ENCODE peak calls at places on chromosomes 16 and 17, in six cellular contexts. C is right lobe of liver, Y is iPS DF 6.9, M is iris pigment epithelial cell, O is pulmonary artery endothelial cell, P is endodermal cell. K is an unnamed sample.

GRCh38 chr17:12512712-12513355 is 152.9 kb upstream of the MYOCD start:
- DNase-seq in Y (no peak), C (no peak), P (no peak), M (peak; percentile 56), O (no peak), K (no peak)

GRCh38 chr17:44219636-44220210 is at the start of gene UBTF:
- DNase-seq in Y (no peak), M (peak; percentile 57), P (peak; percentile 93), O (no peak), C (peak; percentile 73), K (peak; percentile 86)

GRCh38 chr17:1882836-1883235 is 53.0 kb downstream of the RPA1 start:
- DNase-seq in M (peak; percentile 41), Y (no peak), P (peak; percentile 82), C (no peak), O (no peak), K (peak; percentile 64)

GRCh38 chr17:83081561-83082201 is 2.3 kb downstream of the METRNL start:
- DNase-seq in C (no peak), O (no peak), Y (no peak), P (no peak), M (no peak), K (no peak)

GRCh38 chr17:68101992-68102758 is 66.6 kb downstream of the KPNA2 start:
- DNase-seq in C (peak; percentile 39), Y (no peak), O (no peak), P (peak; percentile 67), M (no peak), K (peak; percentile 73)

GRCh38 chr17:2174048-2174447 is 119.1 kb downstream of the HIC1 start:
- DNase-seq in P (no peak), C (no peak), M (peak; percentile 87), O (no peak), Y (no peak), K (no peak)

GRCh38 chr17:75277664-75278071 is 6.6 kb upstream of the MIF4GD start:
- DNase-seq in P (no peak), Y (no peak), C (no peak), O (no peak), M (peak; percentile 30), K (peak; percentile 70)

GRCh38 chr17:39980402-39981206 is at the start of gene PSMD3:
- DNase-seq in M (peak; percentile 100), P (peak; percentile 100), O (peak; percentile 99), Y (peak; percentile 99), C (peak; percentile 97), K (peak; percentile 100)

GRCh38 chr16:27529962-27530361 is 19.8 kb downstream of the GTF3C1 start:
- DNase-seq in M (peak; percentile 58), C (no peak), O (no peak), Y (no peak), P (no peak), K (no peak)

GRCh38 chr16:28876973-28877641 is 1.2 kb upstream of the ATP2A1 start:
- DNase-seq in M (no peak), C (no peak), O (no peak), P (no peak), Y (no peak), K (no peak)

GRCh38 chr16:85401370-85401916 is 211.7 kb upstream of the GSE1 start:
- DNase-seq in P (no peak), O (no peak), Y (no peak), M (no peak), C (no peak), K (no peak)

GRCh38 chr17:7719661-7720060 is 2.1 kb downstream of the DNAH2 start:
- DNase-seq in M (no peak), C (no peak), Y (no peak), O (no peak), P (no peak), K (peak; percentile 56)

GRCh38 chr17:59332890-59333377 is 1.5 kb downstream of the YPEL2 start:
- DNase-seq in C (no peak), P (no peak), M (peak; percentile 50), Y (no peak), O (no peak), K (no peak)

GRCh38 chr17:75010683-75011406 is 1.6 kb upstream of the MRPL58 start:
- DNase-seq in M (peak; percentile 47), O (peak; percentile 57), Y (no peak), C (no peak), P (peak; percentile 78), K (peak; percentile 90)

GRCh38 chr17:80805032-80805751 is 186.4 kb upstream of the CHMP6 start:
- DNase-seq in M (peak; percentile 34), P (peak; percentile 68), Y (no peak), O (no peak), C (no peak), K (peak; percentile 52)

GRCh38 chr16:65833171-65833871 is 533.2 kb upstream of the CDH5 start:
- DNase-seq in Y (no peak), M (peak; percentile 74), O (peak; percentile 27), P (no peak), C (no peak), K (no peak)

GRCh38 chr17:43068570-43069367 is 43.7 kb downstream of the RND2 start:
- DNase-seq in O (no peak), Y (no peak), P (no peak), C (no peak), M (peak; percentile 34), K (no peak)

GRCh38 chr17:75088902-75089417 is 1.2 kb downstream of the SLC16A5 start:
- DNase-seq in M (no peak), O (no peak), Y (no peak), P (peak; percentile 92), C (peak; percentile 63), K (peak; percentile 92)

GRCh38 chr16:17476414-17477259 is 5.9 kb upstream of the XYLT1 start:
- DNase-seq in M (peak; percentile 32), O (no peak), P (peak; percentile 92), C (no peak), Y (peak; percentile 66), K (peak; percentile 88)

GRCh38 chr16:69466547-69466946 is 42.1 kb downstream of the CYB5B start:
- DNase-seq in O (no peak), P (no peak), C (no peak), Y (no peak), M (no peak), K (no peak)

GRCh38 chr17:35337364-35337763 is 36.1 kb downstream of the SLFN11 start:
- DNase-seq in M (no peak), O (no peak), Y (no peak), P (no peak), C (no peak), K (peak; percentile 70)

GRCh38 chr17:17351356-17351891 is 48.3 kb downstream of the NT5M start:
- DNase-seq in C (no peak), O (no peak), M (no peak), Y (no peak), P (no peak), K (no peak)

GRCh38 chr16:84999857-85000480 is 11.4 kb downstream of the ZDHHC7 start:
- DNase-seq in P (no peak), O (no peak), Y (no peak), C (no peak), M (no peak), K (no peak)

GRCh38 chr17:77499699-77500435 is 359.1 kb downstream of the SEC14L1 start:
- DNase-seq in O (no peak), P (peak; percentile 23), C (no peak), M (no peak), Y (no peak), K (peak; percentile 53)

GRCh38 chr16:26727801-26728200 is 338.9 kb upstream of the C16orf82 start:
- DNase-seq in P (no peak), O (no peak), M (no peak), Y (no peak), C (no peak), K (no peak)